ENCODE peak calls at places on chromosome 21, in five cellular contexts. T is AG10803, W is cardiac muscle cell, H is ovary, V is GM12864. J is an unnamed sample.
A peak's percentile ranks its signal among the peaks of the same experiment; 100 is the strongest.

GRCh38 chr21:38538353-38538752 is 40.1 kb upstream of the ERG start:
- DNase-seq in W (no peak), V (no peak), T (no peak), H (no peak), J (no peak)

GRCh38 chr21:32682696-32683474 is 44.9 kb downstream of the SYNJ1 start:
- DNase-seq in V (no peak), W (no peak), H (no peak), T (no peak), J (no peak)

GRCh38 chr21:27213328-27213727 is 246.4 kb upstream of the ADAMTS5 start:
- DNase-seq in V (no peak), T (no peak), W (peak; percentile 33), H (no peak), J (no peak)

GRCh38 chr21:45302082-45303061 is 14.7 kb upstream of the POFUT2 start:
- DNase-seq in H (peak; percentile 85), T (peak; percentile 49), V (no peak), W (peak; percentile 87), J (no peak)

GRCh38 chr21:45579383-45580180 is 37.3 kb upstream of the SLC19A1 start:
- DNase-seq in H (no peak), V (no peak), T (no peak), W (no peak), J (no peak)

GRCh38 chr21:44965251-44966022 is 25.6 kb downstream of the SLX9 start:
- DNase-seq in V (no peak), W (peak; percentile 62), T (no peak), H (no peak), J (no peak)

GRCh38 chr21:37450385-37451044 is 83.9 kb downstream of the DYRK1A start:
- DNase-seq in V (no peak), T (peak; percentile 32), W (peak; percentile 34), H (no peak), J (no peak)

GRCh38 chr21:44800971-44801467 is 601 bp downstream of the UBE2G2 start:
- DNase-seq in H (no peak), W (peak; percentile 33), T (peak; percentile 32), V (no peak), J (no peak)

GRCh38 chr21:45282283-45283018 is 5.2 kb downstream of the POFUT2 start:
- DNase-seq in T (no peak), W (no peak), H (peak; percentile 15), V (no peak), J (no peak)

GRCh38 chr21:28961927-28962326 is 30.8 kb downstream of the LTN1 start:
- DNase-seq in T (no peak), W (no peak), H (no peak), V (no peak), J (no peak)

GRCh38 chr21:36241717-36242116 is 78.3 kb upstream of the MORC3 start:
- DNase-seq in V (no peak), W (no peak), T (no peak), H (no peak), J (no peak)

GRCh38 chr21:45406801-45407628 is 2.0 kb downstream of the COL18A1 start:
- DNase-seq in V (no peak), W (no peak), H (peak; percentile 44), T (no peak), J (no peak)

GRCh38 chr21:37564341-37564923 is 197.9 kb downstream of the DYRK1A start:
- DNase-seq in W (peak; percentile 97), H (peak; percentile 75), T (peak; percentile 96), V (peak; percentile 56), J (peak; percentile 97)

DNA sequence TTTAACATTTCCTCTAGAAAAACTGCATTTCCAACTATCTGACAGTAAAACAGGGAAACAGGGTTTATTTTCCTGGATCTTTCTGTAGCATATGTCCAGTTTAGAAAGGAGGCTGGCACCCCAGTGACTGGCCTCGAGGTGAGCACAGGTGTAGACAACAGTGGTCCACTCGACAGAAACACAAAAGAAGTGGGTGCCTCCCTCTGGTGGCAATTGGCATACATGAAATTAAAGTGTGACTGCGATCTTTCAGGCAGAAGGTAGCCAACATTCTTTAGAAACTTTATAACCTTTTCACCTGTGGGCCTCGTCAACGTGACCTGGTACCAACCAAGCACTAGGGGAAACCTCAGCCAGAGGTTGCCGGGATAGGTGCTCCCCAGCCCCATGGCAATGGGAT is 44.0 kb downstream of the PCP4 start:
- DNase-seq in W (no peak), H (no peak), V (no peak), T (no peak), J (no peak)
- TF ChIP-seq CTCF in W (no peak), H (no peak), V (no peak), T (no peak), J (no peak)

DNA sequence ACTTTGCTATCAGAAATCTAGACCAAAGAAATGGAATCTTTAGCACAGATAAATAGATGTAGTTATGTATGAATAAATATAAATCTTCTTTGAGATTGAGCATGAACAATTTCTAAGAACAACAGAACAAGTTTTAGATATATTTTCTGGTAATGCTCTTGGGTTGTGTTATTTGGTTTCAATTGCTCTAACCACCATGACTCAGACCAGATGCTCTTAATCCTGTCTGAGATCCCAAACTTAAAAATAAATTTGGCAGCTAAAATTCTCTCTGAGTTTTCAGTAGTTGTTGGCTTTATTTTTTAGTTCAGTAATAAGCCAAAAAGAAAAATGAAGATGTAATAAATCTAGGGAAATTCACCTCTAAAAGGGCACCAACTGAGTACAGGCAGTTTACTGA is 1693.4 kb downstream of the NCAM2 start:
- DNase-seq in T (no peak), W (no peak), H (no peak), V (no peak), J (no peak)
- TF ChIP-seq CTCF in T (no peak), W (no peak), H (no peak), V (no peak), J (no peak)

GRCh38 chr21:43662286-43662685 is 2.9 kb downstream of the RRP1B start:
- DNase-seq in T (no peak), W (no peak), V (no peak), H (no peak), J (no peak)

GRCh38 chr21:43667191-43667904 is 8.0 kb downstream of the RRP1B start:
- DNase-seq in T (peak; percentile 43), V (no peak), H (no peak), W (peak; percentile 86), J (no peak)

GRCh38 chr21:43663033-43663432 is 3.7 kb downstream of the RRP1B start:
- DNase-seq in W (no peak), T (no peak), V (no peak), H (no peak), J (no peak)

GRCh38 chr21:43664358-43664757 is 5.0 kb downstream of the RRP1B start:
- DNase-seq in V (no peak), W (no peak), T (no peak), H (no peak), J (no peak)

GRCh38 chr21:43665879-43666278 is 6.5 kb downstream of the RRP1B start:
- DNase-seq in W (no peak), V (no peak), H (no peak), T (no peak), J (no peak)
- TF ChIP-seq CTCF in W (no peak), V (no peak), H (no peak), T (no peak), J (no peak)

GRCh38 chr21:35053356-35054096 is 4.4 kb upstream of the RUNX1 start:
- DNase-seq in H (no peak), T (peak; percentile 16), W (no peak), V (no peak), J (no peak)
- TF ChIP-seq CTCF in H (no peak), T (peak; percentile 18), W (peak; percentile 12), V (no peak), J (no peak)

GRCh38 chr21:42313501-42313969 is 1.7 kb downstream of the TFF3 start:
- DNase-seq in W (no peak), H (no peak), V (no peak), T (no peak), J (no peak)
- TF ChIP-seq CTCF in W (no peak), H (no peak), V (no peak), T (no peak), J (no peak)

GRCh38 chr21:39712976-39713375 is 32.0 kb upstream of the IGSF5 start:
- DNase-seq in W (no peak), T (no peak), V (no peak), H (no peak), J (no peak)
- TF ChIP-seq CTCF in W (no peak), T (no peak), V (no peak), H (no peak), J (no peak)

DNA sequence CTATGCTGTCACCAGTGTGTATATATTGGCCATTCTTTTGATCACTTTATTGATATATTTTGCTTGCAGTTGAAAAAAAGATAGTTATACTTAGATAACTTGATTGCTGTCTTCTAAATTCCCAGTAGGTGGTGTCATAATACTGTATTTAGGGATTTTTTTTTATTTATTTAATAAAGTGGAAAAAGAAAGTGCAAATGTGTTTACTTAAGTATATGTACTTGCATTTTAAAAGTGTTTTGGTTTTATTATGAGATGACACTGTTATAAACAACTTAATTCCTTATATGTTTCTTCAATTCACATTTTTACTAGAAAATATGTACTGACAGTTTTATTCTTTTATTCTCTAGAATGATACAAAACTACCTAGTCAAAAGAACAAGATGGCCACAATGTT is 164.8 kb downstream of the USP25 start:
- DNase-seq in V (no peak), W (peak; percentile 41), H (no peak), T (peak; percentile 36), J (no peak)
- TF ChIP-seq CTCF in V (no peak), W (peak; percentile 50), H (peak; percentile 41), T (peak; percentile 59), J (peak; percentile 7)

GRCh38 chr21:39802226-39802625 is 57.2 kb downstream of the IGSF5 start:
- DNase-seq in W (no peak), T (no peak), H (no peak), V (no peak), J (no peak)
- TF ChIP-seq CTCF in W (no peak), T (no peak), H (no peak), V (no peak), J (no peak)